ENCODE peak calls at places on chromosome 22, in six cellular contexts. A is A549, C is gastrocnemius medialis, Q is PC-3, B is ovary, I is dorsolateral prefrontal cortex. N is an unnamed sample.

GRCh38 chr22:27994481-27995331 is 75.7 kb upstream of the PITPNB start:
- DNase-seq in I (peak), A (no peak), C (no peak), B (peak), Q (no peak), N (no peak)

GRCh38 chr22:32725369-32725988 is 76.0 kb upstream of the TIMP3 start:
- DNase-seq in Q (no peak), A (no peak), C (no peak), I (no peak), B (no peak), N (no peak)

GRCh38 chr22:30245181-30245984 is 1.2 kb downstream of the LIF start:
- DNase-seq in I (no peak), Q (no peak), B (no peak), A (no peak), C (no peak), N (no peak)

GRCh38 chr22:49582671-49583070 is 245.0 kb downstream of the BRD1 start:
- DNase-seq in A (no peak), Q (no peak), B (no peak), I (peak), C (no peak), N (no peak)

GRCh38 chr22:20396639-20397038 is 2.7 kb downstream of the ZNF74 start:
- DNase-seq in Q (no peak), C (no peak), A (no peak), B (no peak), I (no peak), N (peak)

GRCh38 chr22:26131755-26132154 is 37.5 kb upstream of the SEZ6L start:
- DNase-seq in I (no peak), A (no peak), B (no peak), Q (no peak), C (no peak), N (no peak)

GRCh38 chr22:37275622-37276021 is 6.7 kb upstream of the CYTH4 start:
- DNase-seq in C (no peak), Q (no peak), I (no peak), A (no peak), B (no peak), N (no peak)

GRCh38 chr22:26086359-26086758 is 82.9 kb upstream of the SEZ6L start:
- DNase-seq in I (no peak), Q (no peak), C (no peak), A (no peak), B (no peak), N (no peak)

GRCh38 chr22:46507451-46508390 is 29.7 kb downstream of the CELSR1 start:
- DNase-seq in Q (no peak), A (no peak), B (no peak), C (no peak), I (no peak), N (no peak)

GRCh38 chr22:37552560-37553163 is 7.6 kb upstream of the CDC42EP1 start:
- DNase-seq in A (no peak), B (peak), C (no peak), Q (no peak), I (no peak), N (no peak)

GRCh38 chr22:42842658-42843370 is 14.3 kb downstream of the ARFGAP3 start:
- DNase-seq in I (no peak), Q (peak), B (no peak), C (no peak), A (no peak), N (peak)

GRCh38 chr22:23152238-23153114 is 7.2 kb downstream of the RAB36 start:
- DNase-seq in Q (no peak), A (no peak), C (no peak), B (no peak), I (no peak), N (no peak)

GRCh38 chr22:49209452-49210195 is 618.0 kb downstream of the BRD1 start:
- DNase-seq in I (peak), Q (no peak), C (no peak), B (no peak), A (no peak), N (no peak)

GRCh38 chr22:43971112-43971511 is 15.9 kb downstream of the SAMM50 start:
- DNase-seq in B (no peak), I (no peak), Q (no peak), A (no peak), C (no peak), N (no peak)

GRCh38 chr22:29030016-29030617 is 31.5 kb downstream of the C22orf31 start:
- DNase-seq in B (no peak), I (no peak), Q (peak), C (no peak), A (no peak), N (no peak)

GRCh38 chr22:50141891-50142363 is 28.6 kb upstream of the PANX2 start:
- DNase-seq in B (no peak), C (no peak), I (no peak), A (no peak), Q (no peak), N (no peak)

GRCh38 chr22:41197808-41198585 is 7.1 kb upstream of the L3MBTL2 start:
- DNase-seq in Q (peak), I (no peak), B (no peak), A (peak), C (no peak), N (no peak)

GRCh38 chr22:49968313-49968830 is 7.8 kb downstream of the PIM3 start:
- DNase-seq in A (no peak), C (no peak), I (peak), Q (no peak), B (peak), N (no peak)

DNA sequence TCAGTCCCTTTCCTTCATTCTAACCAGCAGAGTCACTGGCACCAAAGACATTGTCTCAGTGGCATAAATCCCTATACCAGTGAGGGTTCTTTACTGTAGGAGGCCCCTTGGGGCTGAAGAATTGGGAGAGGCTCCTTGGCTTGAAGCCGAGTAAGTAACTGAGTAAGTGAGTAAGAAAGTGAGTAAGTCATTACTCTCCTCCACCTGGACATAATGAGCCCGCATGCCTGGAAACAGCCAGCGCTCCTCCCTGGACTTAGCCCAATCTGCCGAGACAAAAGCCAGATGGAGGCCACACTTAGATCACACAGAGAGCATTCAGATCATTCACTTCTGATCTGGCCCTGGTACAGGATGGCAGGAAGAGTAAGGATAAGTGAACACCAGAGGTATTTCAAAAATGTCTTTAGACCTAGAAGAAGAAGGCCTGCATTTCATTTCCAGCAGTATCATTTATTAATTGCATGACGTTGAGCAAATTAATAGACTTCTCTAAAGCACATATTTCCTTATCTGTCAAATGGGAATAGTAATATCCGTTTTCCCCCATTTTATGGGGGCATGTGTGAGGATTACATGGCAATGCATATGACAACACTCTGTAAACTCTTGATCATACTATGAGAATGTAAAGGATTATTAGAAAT is 8.2 kb upstream of the MICAL3 start:
- DNase-seq in I (no peak), C (no peak), B (no peak), Q (peak), A (no peak), N (peak)
- H3K27ac ChIP-seq in I (peak), C (peak), B (no peak), Q (peak), A (peak), N (no peak)

GRCh38 chr22:24433868-24434471 is 6.6 kb downstream of the ADORA2A start:
- DNase-seq in Q (peak), B (no peak), I (no peak), C (no peak), A (no peak), N (peak)

GRCh38 chr22:24436553-24436952 is 9.2 kb downstream of the ADORA2A start:
- DNase-seq in I (no peak), B (no peak), Q (no peak), C (no peak), A (no peak), N (no peak)

GRCh38 chr22:24435861-24436351 is 8.5 kb downstream of the ADORA2A start:
- DNase-seq in Q (no peak), A (no peak), B (no peak), I (peak), C (no peak), N (peak)

GRCh38 chr22:24434472-24435322 is 7.3 kb downstream of the ADORA2A start:
- DNase-seq in C (no peak), Q (no peak), I (no peak), A (no peak), B (no peak), N (peak)

DNA sequence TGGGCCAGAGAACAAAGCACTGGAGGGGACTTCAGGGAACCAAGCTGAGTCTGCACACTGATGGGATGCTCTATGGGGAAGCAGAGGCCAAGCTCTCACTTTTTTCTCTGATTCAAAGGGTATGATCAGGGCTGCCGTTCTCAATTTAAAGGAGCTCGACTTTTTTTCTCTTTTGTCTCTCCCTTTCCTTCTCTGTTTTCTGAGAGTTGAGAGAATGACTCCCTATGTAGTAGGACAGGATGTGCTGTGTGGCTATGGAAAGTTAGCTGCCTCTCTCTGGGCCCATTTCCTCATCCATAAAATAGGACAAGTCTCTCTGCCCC is 7.9 kb downstream of the ADORA2A start:
- DNase-seq in Q (no peak), A (no peak), B (no peak), I (no peak), C (no peak), N (no peak)
- TF ChIP-seq CTCF in Q (no peak), A (no peak), B (no peak), I (no peak), C (no peak), N (no peak)

GRCh38 chr22:47786650-47787290 is 1024.3 kb downstream of the TBC1D22A start:
- DNase-seq in C (no peak), A (no peak), B (no peak), I (no peak), Q (no peak), N (no peak)
- H3K27ac ChIP-seq in C (no peak), A (no peak), B (no peak), I (no peak), Q (no peak), N (no peak)

GRCh38 chr22:45212306-45212709 is 28.4 kb downstream of the KIAA0930 start:
- DNase-seq in B (peak), Q (no peak), A (peak), C (peak), I (peak), N (peak)
- TF ChIP-seq CTCF in B (no peak), Q (no peak), A (no peak), C (peak), I (peak), N (peak)

GRCh38 chr22:45294030-45294429 is 9.3 kb downstream of the UPK3A start:
- DNase-seq in Q (no peak), A (no peak), B (no peak), C (no peak), I (no peak), N (no peak)
- H3K27ac ChIP-seq in Q (no peak), A (no peak), B (no peak), C (no peak), I (no peak), N (no peak)

DNA sequence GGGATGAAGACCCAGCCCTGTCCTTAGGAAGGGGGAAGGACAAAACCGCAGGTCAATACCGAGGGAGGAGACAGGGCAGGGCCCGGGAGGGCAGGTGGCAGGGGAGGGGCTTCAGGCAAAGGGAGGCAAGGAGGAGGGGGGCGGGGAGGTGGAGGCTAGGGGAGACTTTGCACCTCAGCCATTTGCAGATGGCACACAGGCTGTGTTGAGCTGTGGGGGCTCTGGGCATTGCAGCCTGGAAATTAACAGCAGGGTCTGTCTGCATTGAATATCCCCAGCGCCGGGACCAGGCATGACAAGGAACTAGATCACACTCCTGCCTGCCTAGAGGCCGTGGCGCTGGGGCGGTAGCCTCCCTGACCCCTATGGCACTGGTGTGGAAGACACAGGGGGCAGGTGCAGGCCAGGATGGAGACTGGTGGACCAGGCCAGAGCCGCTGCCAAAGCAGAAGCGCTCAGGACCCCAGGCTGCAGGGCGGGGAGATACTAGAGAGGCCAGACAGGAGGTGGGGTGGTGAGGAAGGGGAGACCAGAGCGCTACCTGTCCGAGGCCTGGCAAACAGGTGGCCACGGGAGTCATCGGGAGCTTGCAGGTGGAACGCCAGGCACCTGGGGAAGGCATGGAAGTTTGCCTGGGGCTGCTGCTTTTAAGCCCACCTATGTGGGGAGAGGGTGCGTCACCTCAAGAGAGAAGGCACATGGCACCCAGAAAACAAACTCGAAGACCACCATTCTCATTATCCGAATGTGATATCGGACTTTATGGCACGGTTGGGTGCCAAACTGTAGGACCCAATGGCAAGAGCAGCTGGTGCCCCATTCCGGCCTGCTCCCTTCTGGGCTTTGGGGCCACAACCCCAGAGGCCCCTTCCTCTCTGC is 11.5 kb downstream of the CBX6 start:
- DNase-seq in B (no peak), A (no peak), C (no peak), Q (no peak), I (no peak), N (no peak)
- TF ChIP-seq CTCF in B (no peak), A (no peak), C (no peak), Q (no peak), I (no peak), N (no peak)